ENCODE peak calls at places on chromosomes 6 and 20, in five cellular contexts. C, Y, S, U and M are unnamed samples.

GRCh38 chr6:139721924-139722323 is 347.5 kb upstream of the CITED2 start:
- DNase-seq in C (no peak), Y (no peak), S (no peak), U (no peak), M (no peak)

GRCh38 chr6:28978959-28979561 is 26.1 kb downstream of the ZNF311 start:
- DNase-seq in C (no peak), Y (no peak), S (no peak), U (no peak), M (no peak)

GRCh38 chr6:38310061-38310460 is 329.7 kb downstream of the BTBD9 start:
- DNase-seq in C (no peak), Y (no peak), S (no peak), U (no peak), M (no peak)

GRCh38 chr6:130600880-130601341 is 226.3 kb upstream of the SMLR1 start:
- DNase-seq in C (no peak), Y (no peak), S (no peak), U (no peak), M (no peak)

GRCh38 chr20:38674178-38675133 is 49.8 kb upstream of the SLC32A1 start:
- DNase-seq in C (peak), Y (peak), S (peak), U (no peak), M (peak)

GRCh38 chr6:82588020-82588419 is 224.4 kb downstream of the TPBG start:
- DNase-seq in C (no peak), Y (no peak), S (no peak), U (no peak), M (no peak)

GRCh38 chr6:73985891-73986290 is 289.9 kb downstream of the CD109 start:
- DNase-seq in C (no peak), Y (no peak), S (no peak), U (no peak), M (no peak)

GRCh38 chr6:99151634-99152344 is 197.7 kb downstream of the FAXC start:
- DNase-seq in C (no peak), Y (peak), S (peak), U (peak), M (peak)

GRCh38 chr6:34391023-34391485 is 1.4 kb downstream of the NUDT3 start:
- DNase-seq in C (peak), Y (no peak), S (peak), U (no peak), M (peak)

GRCh38 chr6:169943521-169944337 is 192.3 kb downstream of the ERMARD start:
- DNase-seq in C (no peak), Y (no peak), S (no peak), U (no peak), M (no peak)

GRCh38 chr20:32635764-32636163 is 38.0 kb downstream of the C20orf203 start:
- DNase-seq in C (no peak), Y (no peak), S (no peak), U (no peak), M (no peak)